ENCODE peak calls at places on chromosomes 5 and 9, in seven cellular contexts. F, N, T, K, P, A and L are unnamed samples.

GRCh38 chr9:35340046-35340445 is 149.9 kb upstream of the RUSC2 start:
- DNase-seq in F (no peak), N (no peak), T (no peak), K (no peak), P (no peak), A (no peak), L (peak; percentile 25)

GRCh38 chr9:121887553-121888437 is 205.3 kb downstream of the TTLL11 start:
- DNase-seq in F (no peak), N (no peak), T (no peak), K (peak; percentile 38), P (peak; percentile 45), A (no peak), L (no peak)

GRCh38 chr9:135370411-135371375 is 108.9 kb upstream of the PPP1R26 start:
- DNase-seq in F (no peak), N (peak; percentile 44), T (no peak), K (no peak), P (no peak), A (no peak), L (no peak)

GRCh38 chr5:123756325-123756664 is 244.3 kb downstream of the CSNK1G3 start:
- DNase-seq in F (no peak), N (no peak), T (no peak), K (no peak), P (no peak), A (no peak), L (no peak)

GRCh38 chr9:114140850-114141249 is 14.5 kb upstream of the COL27A1 start:
- DNase-seq in F (no peak), N (no peak), T (no peak), K (no peak), P (no peak), A (no peak), L (no peak)

GRCh38 chr5:180339583-180340183 is 13.5 kb downstream of the GFPT2 start:
- DNase-seq in F (no peak), N (no peak), T (no peak), K (no peak), P (no peak), A (no peak), L (no peak)

GRCh38 chr9:27791311-27791710 is 218.0 kb upstream of the C9orf72 start:
- DNase-seq in F (no peak), N (no peak), T (no peak), K (no peak), P (peak; percentile 21), A (no peak), L (no peak)

GRCh38 chr9:3478549-3478953 is 47.2 kb downstream of the RFX3 start:
- DNase-seq in F (no peak), N (no peak), T (no peak), K (peak; percentile 31), P (peak; percentile 81), A (peak; percentile 82), L (no peak)

GRCh38 chr5:56457887-56458451 is 224.8 kb upstream of the ANKRD55 start:
- DNase-seq in F (no peak), N (no peak), T (no peak), K (no peak), P (no peak), A (no peak), L (peak; percentile 78)

GRCh38 chr9:70127540-70128416 is 84.1 kb downstream of the MAMDC2 start:
- DNase-seq in F (no peak), N (no peak), T (no peak), K (no peak), P (no peak), A (no peak), L (no peak)

GRCh38 chr5:94374336-94374735 is 244.1 kb downstream of the KIAA0825 start:
- DNase-seq in F (no peak), N (no peak), T (no peak), K (no peak), P (no peak), A (no peak), L (no peak)

GRCh38 chr5:108953940-108954339 is 206.2 kb downstream of the FER start:
- DNase-seq in F (no peak), N (no peak), T (no peak), K (no peak), P (peak; percentile 79), A (no peak), L (no peak)
- H2BK5ac ChIP-seq in F (no peak overlapping the region), N (no peak overlapping the region), T (no peak overlapping the region), K (no peak overlapping the region), P (no peak overlapping the region), A (no peak overlapping the region), L (no peak overlapping the region)

GRCh38 chr9:123923377-123923776 is 6.5 kb downstream of the DENND1A start:
- DNase-seq in F (no peak), N (no peak), T (no peak), K (no peak), P (no peak), A (no peak), L (no peak)
- H2BK5ac ChIP-seq in F (no peak overlapping the region), N (no peak overlapping the region), T (no peak overlapping the region), K (no peak overlapping the region), P (no peak overlapping the region), A (no peak overlapping the region), L (no peak overlapping the region)

DNA sequence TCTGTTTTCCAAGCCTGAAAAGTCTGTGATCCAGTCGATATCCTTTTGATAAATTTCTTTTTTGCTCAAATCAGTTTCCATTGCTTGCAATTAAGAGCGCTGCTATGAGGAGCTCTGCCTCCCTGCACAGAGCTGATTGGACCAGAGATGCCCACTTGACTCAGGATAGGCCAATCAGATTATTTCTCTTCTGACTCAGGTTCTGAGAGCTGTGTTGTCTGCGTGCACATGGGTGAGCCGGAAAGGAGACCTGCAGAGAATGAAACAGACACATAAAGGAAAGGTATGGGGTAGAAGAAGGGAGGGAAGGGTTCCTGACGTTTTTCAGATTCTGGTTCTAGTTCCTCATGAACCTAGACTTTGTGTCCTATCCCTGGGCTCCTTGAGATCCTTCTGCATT is 15.8 kb upstream of the FABP6 start:
- DNase-seq in F (no peak), N (no peak), T (no peak), K (no peak), P (no peak), A (peak; percentile 45), L (peak; percentile 13)
- H2BK5ac ChIP-seq in F (no peak overlapping the region), N (no peak overlapping the region), T (no peak overlapping the region), K (no peak overlapping the region), P (no peak overlapping the region), A (no peak overlapping the region), L (no peak overlapping the region)

GRCh38 chr9:104575451-104575850 is 6.5 kb downstream of the OR13C8 start:
- DNase-seq in F (no peak), N (no peak), T (no peak), K (no peak), P (no peak), A (no peak), L (no peak)

GRCh38 chr9:104572612-104573011 is 3.6 kb downstream of the OR13C8 start:
- DNase-seq in F (no peak), N (no peak), T (no peak), K (no peak), P (no peak), A (no peak), L (no peak)

GRCh38 chr9:104580562-104580961 is 11.6 kb downstream of the OR13C8 start:
- DNase-seq in F (no peak), N (no peak), T (no peak), K (no peak), P (no peak), A (no peak), L (no peak)

GRCh38 chr9:104577263-104577662 is 8.3 kb downstream of the OR13C8 start:
- DNase-seq in F (no peak), N (no peak), T (no peak), K (no peak), P (no peak), A (no peak), L (no peak)
- H2BK5ac ChIP-seq in F (no peak overlapping the region), N (no peak overlapping the region), T (no peak overlapping the region), K (no peak overlapping the region), P (no peak overlapping the region), A (no peak overlapping the region), L (no peak overlapping the region)

DNA sequence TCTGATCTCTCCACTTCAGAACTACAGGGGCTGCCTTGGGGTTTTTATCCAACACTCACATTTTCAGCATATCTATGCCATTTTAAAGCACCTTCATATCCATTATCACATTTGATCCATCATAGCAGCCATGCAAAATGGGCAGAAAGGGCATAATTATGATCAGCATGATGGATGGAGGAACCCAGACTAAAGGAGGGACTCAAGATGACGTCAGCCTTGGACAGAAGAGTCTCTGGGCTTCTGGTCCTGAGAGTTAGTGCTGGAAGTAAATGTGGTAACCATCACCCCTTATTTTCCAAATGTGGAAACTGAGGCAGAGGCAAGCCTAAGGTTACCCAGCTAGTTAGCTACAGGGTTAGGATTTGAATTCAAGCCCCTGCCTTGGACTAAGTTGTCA is 273.1 kb downstream of the DRD1 start:
- DNase-seq in F (no peak), N (no peak), T (no peak), K (no peak), P (no peak), A (no peak), L (no peak)
- H2BK5ac ChIP-seq in F (no peak overlapping the region), N (no peak overlapping the region), T (no peak overlapping the region), K (no peak overlapping the region), P (no peak overlapping the region), A (no peak overlapping the region), L (no peak overlapping the region)